ENCODE peak calls at places on chromosomes 11 and 22, in five cellular contexts. One of them, this sample, is unnamed.

GRCh38 chr11:85170184-85170583 is 457.0 kb downstream of the DLG2 start:
- DNase-seq in mammary epithelial cell: peak
- DNase-seq in psoas muscle: no peak
- DNase-seq in fibroblast of lung: peak
- DNase-seq in upper lobe of left lung: no peak
- DNase-seq in this sample: no peak

GRCh38 chr11:113974741-113975470 is at the start of gene HTR3A:
- DNase-seq in mammary epithelial cell: no peak
- DNase-seq in upper lobe of left lung: peak
- DNase-seq in psoas muscle: peak
- DNase-seq in fibroblast of lung: no peak
- DNase-seq in this sample: peak

GRCh38 chr22:25039255-25039654 is 86.7 kb downstream of the KIAA1671 start:
- DNase-seq in fibroblast of lung: no peak
- DNase-seq in psoas muscle: no peak
- DNase-seq in mammary epithelial cell: no peak
- DNase-seq in upper lobe of left lung: no peak
- DNase-seq in this sample: peak

GRCh38 chr22:40076702-40077645 is 82.2 kb downstream of the FAM83F start:
- DNase-seq in psoas muscle: no peak
- DNase-seq in upper lobe of left lung: no peak
- DNase-seq in mammary epithelial cell: peak
- DNase-seq in fibroblast of lung: peak
- DNase-seq in this sample: no peak

GRCh38 chr11:63510360-63511130 is 4.7 kb downstream of the LGALS12 start:
- DNase-seq in mammary epithelial cell: no peak
- DNase-seq in psoas muscle: peak
- DNase-seq in fibroblast of lung: peak
- DNase-seq in upper lobe of left lung: no peak
- DNase-seq in this sample: peak

GRCh38 chr11:67612751-67613150 is 6.0 kb downstream of the NDUFV1 start:
- DNase-seq in fibroblast of lung: no peak
- DNase-seq in psoas muscle: peak
- DNase-seq in mammary epithelial cell: no peak
- DNase-seq in upper lobe of left lung: peak
- DNase-seq in this sample: no peak

GRCh38 chr11:27699926-27700350 is 317 bp downstream of the BDNF start:
- DNase-seq in upper lobe of left lung: peak
- DNase-seq in psoas muscle: peak
- DNase-seq in fibroblast of lung: no peak
- DNase-seq in mammary epithelial cell: no peak
- DNase-seq in this sample: no peak

GRCh38 chr11:119728226-119728626 is 774 bp downstream of the NECTIN1 start:
- DNase-seq in mammary epithelial cell: no peak
- DNase-seq in psoas muscle: no peak
- DNase-seq in fibroblast of lung: no peak
- DNase-seq in upper lobe of left lung: no peak
- DNase-seq in this sample: no peak

GRCh38 chr11:9172394-9172793 is 81.0 kb upstream of the SCUBE2 start:
- DNase-seq in mammary epithelial cell: no peak
- DNase-seq in psoas muscle: no peak
- DNase-seq in fibroblast of lung: no peak
- DNase-seq in upper lobe of left lung: no peak
- DNase-seq in this sample: no peak

GRCh38 chr11:67357831-67358555 is 4.6 kb upstream of the POLD4 start:
- DNase-seq in upper lobe of left lung: no peak
- DNase-seq in fibroblast of lung: peak
- DNase-seq in psoas muscle: no peak
- DNase-seq in mammary epithelial cell: peak
- DNase-seq in this sample: no peak

GRCh38 chr11:45165386-45165785 is 18.9 kb downstream of the PRDM11 start:
- DNase-seq in upper lobe of left lung: peak
- DNase-seq in psoas muscle: no peak
- DNase-seq in mammary epithelial cell: no peak
- DNase-seq in fibroblast of lung: no peak
- DNase-seq in this sample: no peak

GRCh38 chr11:45400594-45400993 is 114.5 kb upstream of the SYT13 start:
- DNase-seq in psoas muscle: no peak
- DNase-seq in mammary epithelial cell: no peak
- DNase-seq in upper lobe of left lung: no peak
- DNase-seq in fibroblast of lung: peak
- DNase-seq in this sample: no peak

GRCh38 chr22:31177420-31178162 is 17.6 kb downstream of the RNF185 start:
- DNase-seq in psoas muscle: no peak
- DNase-seq in mammary epithelial cell: peak
- DNase-seq in fibroblast of lung: peak
- DNase-seq in upper lobe of left lung: no peak
- DNase-seq in this sample: no peak

GRCh38 chr11:85685131-85685819 is 720 bp downstream of the CCDC89 start:
- DNase-seq in mammary epithelial cell: no peak
- DNase-seq in upper lobe of left lung: peak
- DNase-seq in fibroblast of lung: no peak
- DNase-seq in psoas muscle: peak
- DNase-seq in this sample: no peak

GRCh38 chr11:44943118-44943517 is 7.6 kb downstream of the TP53I11 start:
- DNase-seq in psoas muscle: peak
- DNase-seq in mammary epithelial cell: no peak
- DNase-seq in upper lobe of left lung: no peak
- DNase-seq in fibroblast of lung: no peak
- DNase-seq in this sample: no peak

GRCh38 chr22:39967996-39968968 is 8.1 kb downstream of the TMA7B start:
- DNase-seq in mammary epithelial cell: no peak
- DNase-seq in psoas muscle: peak
- DNase-seq in fibroblast of lung: no peak
- DNase-seq in upper lobe of left lung: no peak
- DNase-seq in this sample: peak

GRCh38 chr22:20244744-20245576 is 23.2 kb downstream of the RTN4R start:
- DNase-seq in psoas muscle: no peak
- DNase-seq in mammary epithelial cell: no peak
- DNase-seq in fibroblast of lung: no peak
- DNase-seq in upper lobe of left lung: peak
- DNase-seq in this sample: no peak

GRCh38 chr11:107397357-107397756 is 60.3 kb downstream of the CWF19L2 start:
- DNase-seq in mammary epithelial cell: peak
- DNase-seq in fibroblast of lung: no peak
- DNase-seq in psoas muscle: no peak
- DNase-seq in upper lobe of left lung: peak
- DNase-seq in this sample: no peak

GRCh38 chr11:71484248-71485062 is 31.5 kb downstream of the NADSYN1 start:
- DNase-seq in mammary epithelial cell: no peak
- DNase-seq in upper lobe of left lung: no peak
- DNase-seq in fibroblast of lung: no peak
- DNase-seq in psoas muscle: no peak
- DNase-seq in this sample: no peak

GRCh38 chr11:61771995-61772455 is 19.6 kb downstream of the MYRF start:
- DNase-seq in psoas muscle: no peak
- DNase-seq in mammary epithelial cell: no peak
- DNase-seq in upper lobe of left lung: no peak
- DNase-seq in fibroblast of lung: no peak
- DNase-seq in this sample: no peak

GRCh38 chr11:130211781-130212401 is 52.3 kb downstream of the ST14 start:
- DNase-seq in fibroblast of lung: no peak
- DNase-seq in upper lobe of left lung: no peak
- DNase-seq in psoas muscle: no peak
- DNase-seq in mammary epithelial cell: no peak
- DNase-seq in this sample: peak

DNA sequence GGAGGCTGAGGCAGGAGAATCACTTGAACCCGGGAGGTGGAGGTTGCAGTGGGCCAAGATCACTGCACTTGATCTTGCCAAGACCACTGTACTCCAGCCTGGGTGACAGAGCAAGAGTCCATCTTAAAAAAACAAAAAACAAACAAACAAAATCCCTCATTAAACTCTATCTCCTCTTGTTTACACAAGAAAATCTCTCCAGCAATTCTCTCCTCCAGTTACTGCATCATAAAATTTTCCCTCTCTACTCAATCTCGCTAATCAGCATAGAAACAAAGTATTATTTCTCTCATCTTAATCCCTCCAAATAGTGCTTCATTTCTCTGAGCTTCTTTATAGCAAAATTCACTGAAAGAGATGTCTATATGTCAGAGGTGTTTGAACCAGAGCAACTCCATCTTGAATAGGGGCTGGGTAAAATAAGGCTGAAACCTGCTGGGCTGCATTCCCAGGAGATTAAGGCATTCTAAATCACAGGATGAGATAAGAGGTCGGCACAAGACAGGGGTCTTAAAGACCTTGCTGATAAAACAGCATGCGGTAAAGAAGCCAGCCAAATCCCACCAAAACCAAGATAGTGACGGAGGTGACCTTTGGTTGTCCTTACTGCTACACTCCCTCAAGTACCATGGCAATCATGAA is 19.8 kb downstream of the MTMR2 start:
- DNase-seq in upper lobe of left lung: no peak
- DNase-seq in mammary epithelial cell: no peak
- DNase-seq in psoas muscle: no peak
- DNase-seq in fibroblast of lung: no peak
- DNase-seq in this sample: no peak
- H3K4me3 ChIP-seq in upper lobe of left lung: no peak
- H3K4me3 ChIP-seq in mammary epithelial cell: no peak
- H3K4me3 ChIP-seq in psoas muscle: no peak
- H3K4me3 ChIP-seq in fibroblast of lung: no peak
- H3K4me3 ChIP-seq in this sample: no peak

GRCh38 chr22:42072606-42073330 is 1.3 kb upstream of the PHETA2 start:
- DNase-seq in fibroblast of lung: no peak
- DNase-seq in upper lobe of left lung: no peak
- DNase-seq in mammary epithelial cell: no peak
- DNase-seq in psoas muscle: no peak
- DNase-seq in this sample: no peak

GRCh38 chr22:42075277-42075676 is 1.2 kb downstream of the PHETA2 start:
- DNase-seq in fibroblast of lung: no peak
- DNase-seq in psoas muscle: peak
- DNase-seq in mammary epithelial cell: no peak
- DNase-seq in upper lobe of left lung: no peak
- DNase-seq in this sample: no peak

GRCh38 chr22:42073568-42074152 is 388 bp upstream of the PHETA2 start:
- DNase-seq in upper lobe of left lung: no peak
- DNase-seq in fibroblast of lung: no peak
- DNase-seq in mammary epithelial cell: no peak
- DNase-seq in psoas muscle: no peak
- DNase-seq in this sample: no peak

GRCh38 chr22:42074846-42075245 is 798 bp downstream of the PHETA2 start:
- DNase-seq in upper lobe of left lung: no peak
- DNase-seq in mammary epithelial cell: no peak
- DNase-seq in fibroblast of lung: no peak
- DNase-seq in psoas muscle: peak
- DNase-seq in this sample: peak

GRCh38 chr22:42074153-42074750 is at the start of gene PHETA2:
- DNase-seq in psoas muscle: peak
- DNase-seq in upper lobe of left lung: peak
- DNase-seq in mammary epithelial cell: no peak
- DNase-seq in fibroblast of lung: peak
- DNase-seq in this sample: no peak
- H3K4me3 ChIP-seq in psoas muscle: peak
- H3K4me3 ChIP-seq in upper lobe of left lung: peak
- H3K4me3 ChIP-seq in mammary epithelial cell: peak
- H3K4me3 ChIP-seq in fibroblast of lung: peak
- H3K4me3 ChIP-seq in this sample: peak

DNA sequence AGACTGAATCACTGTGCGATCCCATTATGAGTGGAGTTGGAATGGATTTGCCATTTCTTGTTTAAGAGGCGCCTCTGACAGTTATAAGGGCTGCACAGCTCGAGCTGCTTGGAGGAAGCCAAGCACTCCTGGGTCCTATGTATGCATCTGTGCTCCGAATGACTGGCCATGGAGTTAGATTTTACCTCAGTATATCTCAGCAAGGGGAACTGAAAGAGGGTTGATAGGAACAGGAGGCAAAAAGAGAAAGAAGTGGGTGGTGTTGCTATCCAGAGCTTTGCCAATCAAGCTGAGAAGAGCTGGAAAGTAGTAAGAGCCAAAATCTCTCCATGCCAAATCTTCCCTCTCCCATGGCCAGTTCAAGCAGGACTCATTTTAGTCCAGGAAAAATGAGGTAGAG is 632.0 kb upstream of the KIRREL3 start:
- DNase-seq in upper lobe of left lung: no peak
- DNase-seq in fibroblast of lung: no peak
- DNase-seq in psoas muscle: no peak
- DNase-seq in mammary epithelial cell: no peak
- DNase-seq in this sample: no peak
- H3K4me3 ChIP-seq in upper lobe of left lung: no peak
- H3K4me3 ChIP-seq in fibroblast of lung: no peak
- H3K4me3 ChIP-seq in psoas muscle: no peak
- H3K4me3 ChIP-seq in mammary epithelial cell: no peak
- H3K4me3 ChIP-seq in this sample: no peak

GRCh38 chr11:58524232-58525036 is 16.5 kb upstream of the OR5B21 start:
- DNase-seq in fibroblast of lung: peak
- DNase-seq in mammary epithelial cell: peak
- DNase-seq in upper lobe of left lung: no peak
- DNase-seq in psoas muscle: peak
- DNase-seq in this sample: peak
- H3K4me3 ChIP-seq in fibroblast of lung: peak
- H3K4me3 ChIP-seq in mammary epithelial cell: no peak
- H3K4me3 ChIP-seq in upper lobe of left lung: no peak
- H3K4me3 ChIP-seq in psoas muscle: no peak
- H3K4me3 ChIP-seq in this sample: no peak

GRCh38 chr22:49657275-49657973 is 170.2 kb downstream of the BRD1 start:
- DNase-seq in psoas muscle: peak
- DNase-seq in fibroblast of lung: no peak
- DNase-seq in mammary epithelial cell: no peak
- DNase-seq in upper lobe of left lung: peak
- DNase-seq in this sample: peak
- H3K4me3 ChIP-seq in psoas muscle: peak
- H3K4me3 ChIP-seq in fibroblast of lung: no peak
- H3K4me3 ChIP-seq in mammary epithelial cell: no peak
- H3K4me3 ChIP-seq in upper lobe of left lung: peak
- H3K4me3 ChIP-seq in this sample: peak

DNA sequence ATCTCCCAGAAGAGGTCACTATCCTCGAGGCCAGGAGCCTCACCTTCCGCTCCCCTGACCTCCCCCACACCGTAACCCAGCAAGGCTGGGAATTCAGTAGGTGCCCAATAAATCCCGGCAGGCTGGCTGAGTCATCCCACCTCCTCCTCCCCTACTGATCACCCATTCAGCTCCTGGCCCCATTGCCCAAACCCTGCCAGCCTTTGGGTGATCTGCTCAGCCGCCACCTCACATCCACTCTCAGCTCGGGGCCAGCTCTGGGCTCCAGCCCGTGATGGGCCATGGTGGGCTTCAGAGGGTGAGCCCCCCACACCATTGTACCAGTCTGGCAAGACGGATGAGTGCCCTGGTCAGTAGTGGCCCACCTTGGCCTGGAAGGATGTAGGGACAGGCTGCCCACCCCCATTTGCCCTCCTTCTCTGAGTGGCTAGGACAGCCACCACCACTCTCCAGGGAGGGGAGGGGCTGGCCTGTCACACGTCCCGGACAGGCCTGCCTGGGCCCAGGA is 8.2 kb downstream of the TRPM5 start:
- DNase-seq in fibroblast of lung: no peak
- DNase-seq in upper lobe of left lung: no peak
- DNase-seq in mammary epithelial cell: no peak
- DNase-seq in psoas muscle: peak
- DNase-seq in this sample: peak
- H3K4me3 ChIP-seq in fibroblast of lung: no peak
- H3K4me3 ChIP-seq in upper lobe of left lung: no peak
- H3K4me3 ChIP-seq in mammary epithelial cell: no peak
- H3K4me3 ChIP-seq in psoas muscle: no peak
- H3K4me3 ChIP-seq in this sample: no peak